ENCODE peak calls at places on chromosomes 3 and 15, in five cellular contexts. P is WTC11; G is CD8-positive, alpha-beta memory T cell; V is anterior cingulate cortex; E is ACHN. Y is an unnamed sample.

GRCh38 chr3:42270561-42270960 is 4.6 kb upstream of the CCK start:
- DNase-seq in E (no peak), G (no peak), P (no peak), V (no peak), Y (no peak)

GRCh38 chr3:188348445-188349244 is 194.7 kb downstream of the LPP start:
- DNase-seq in P (no peak), V (peak; percentile 60), E (peak; percentile 89), G (no peak), Y (no peak)

GRCh38 chr15:26126819-26127387 is 263.8 kb upstream of the ATP10A start:
- DNase-seq in V (no peak), P (no peak), G (no peak), E (no peak), Y (no peak)

GRCh38 chr3:119747355-119747754 is 34.5 kb upstream of the NR1I2 start:
- DNase-seq in P (no peak), E (no peak), V (no peak), G (no peak), Y (no peak)

GRCh38 chr3:148730676-148731075 is 33.0 kb downstream of the AGTR1 start:
- DNase-seq in E (no peak), P (no peak), G (no peak), V (no peak), Y (no peak)

GRCh38 chr3:192246847-192247520 is 480.4 kb downstream of the FGF12 start:
- DNase-seq in V (no peak), G (no peak), P (no peak), E (no peak), Y (no peak)

GRCh38 chr15:88913017-88913849 is at the start of gene MFGE8:
- DNase-seq in G (peak; percentile 80), E (peak; percentile 59), P (peak; percentile 92), V (peak; percentile 68), Y (peak; percentile 94)

GRCh38 chr3:97823081-97823480 is 1.3 kb downstream of the CRYBG3 start:
- DNase-seq in V (no peak), G (no peak), P (no peak), E (no peak), Y (no peak)

GRCh38 chr3:66186545-66186944 is 34.3 kb upstream of the SLC25A26 start:
- DNase-seq in E (no peak), V (no peak), P (no peak), G (no peak), Y (peak; percentile 9)

GRCh38 chr15:50355612-50355905 is 561 bp upstream of the GABPB1 start:
- DNase-seq in G (no peak), E (no peak), V (no peak), P (no peak), Y (no peak)

GRCh38 chr3:7503431-7503830 is 642.5 kb downstream of the GRM7 start:
- DNase-seq in E (no peak), G (no peak), P (no peak), V (no peak), Y (no peak)

GRCh38 chr3:71328917-71329316 is 254.6 kb downstream of the FOXP1 start:
- DNase-seq in P (no peak), G (no peak), E (no peak), V (no peak), Y (no peak)

GRCh38 chr3:115783938-115784738 is 160.8 kb downstream of the GAP43 start:
- DNase-seq in V (peak; percentile 84), P (peak; percentile 86), G (peak; percentile 94), E (peak; percentile 81), Y (peak; percentile 94)

GRCh38 chr15:85155360-85155759 is 173.7 kb downstream of the PDE8A start:
- DNase-seq in V (no peak), P (no peak), G (no peak), E (no peak), Y (no peak)

Y was measured in neural progenitor cell.